ENCODE peak calls at places on chromosome 13, in six cellular contexts. One of them, this sample, is unnamed. For H3K4me1, the result is how much of the 10 kb centered on the place peaks cover.

GRCh38 chr13:46469064-46469463 is 82.0 kb upstream of the RUBCNL start:
- DNase-seq in IMR-90: no peak
- DNase-seq in neuronal stem cell: no peak
- DNase-seq in trophoblast cell: no peak
- DNase-seq in H1: no peak
- DNase-seq in mesenchymal stem cell: peak
- DNase-seq in this sample: no peak

GRCh38 chr13:79085021-79085420 is 321.0 kb downstream of the RBM26 start:
- DNase-seq in IMR-90: no peak
- DNase-seq in trophoblast cell: no peak
- DNase-seq in H1: no peak
- DNase-seq in neuronal stem cell: no peak
- DNase-seq in mesenchymal stem cell: no peak
- DNase-seq in this sample: no peak

GRCh38 chr13:33277946-33278345 is 7.6 kb downstream of the STARD13 start:
- DNase-seq in mesenchymal stem cell: peak
- DNase-seq in neuronal stem cell: no peak
- DNase-seq in H1: no peak
- DNase-seq in trophoblast cell: peak
- DNase-seq in IMR-90: no peak
- DNase-seq in this sample: no peak

GRCh38 chr13:90443268-90443667 is 904.2 kb upstream of the MIR17HG start:
- DNase-seq in H1: no peak
- DNase-seq in IMR-90: peak
- DNase-seq in mesenchymal stem cell: no peak
- DNase-seq in trophoblast cell: peak
- DNase-seq in neuronal stem cell: no peak
- DNase-seq in this sample: no peak

GRCh38 chr13:93409001-93409400 is 182.4 kb downstream of the GPC6 start:
- DNase-seq in neuronal stem cell: no peak
- DNase-seq in trophoblast cell: no peak
- DNase-seq in mesenchymal stem cell: no peak
- DNase-seq in H1: no peak
- DNase-seq in IMR-90: peak
- DNase-seq in this sample: no peak

GRCh38 chr13:51817717-51818116 is 13.8 kb upstream of the DHRS12 start:
- DNase-seq in trophoblast cell: no peak
- DNase-seq in IMR-90: no peak
- DNase-seq in neuronal stem cell: no peak
- DNase-seq in H1: no peak
- DNase-seq in mesenchymal stem cell: no peak
- DNase-seq in this sample: no peak

GRCh38 chr13:113043001-113043630 is 62.5 kb upstream of the F7 start:
- DNase-seq in H1: no peak
- DNase-seq in neuronal stem cell: no peak
- DNase-seq in IMR-90: no peak
- DNase-seq in trophoblast cell: no peak
- DNase-seq in mesenchymal stem cell: no peak
- DNase-seq in this sample: no peak

GRCh38 chr13:99983401-99984133 is 2.0 kb downstream of the ZIC2 start:
- DNase-seq in H1: peak
- DNase-seq in mesenchymal stem cell: peak
- DNase-seq in trophoblast cell: no peak
- DNase-seq in neuronal stem cell: no peak
- DNase-seq in IMR-90: no peak
- DNase-seq in this sample: peak

GRCh38 chr13:73676550-73677040 is 457.6 kb downstream of the KLF12 start:
- DNase-seq in trophoblast cell: no peak
- DNase-seq in mesenchymal stem cell: no peak
- DNase-seq in neuronal stem cell: no peak
- DNase-seq in H1: no peak
- DNase-seq in IMR-90: no peak
- DNase-seq in this sample: no peak

GRCh38 chr13:99658266-99658991 is 157.2 kb downstream of the TM9SF2 start:
- DNase-seq in neuronal stem cell: peak
- DNase-seq in H1: peak
- DNase-seq in trophoblast cell: peak
- DNase-seq in mesenchymal stem cell: peak
- DNase-seq in IMR-90: peak
- DNase-seq in this sample: peak

GRCh38 chr13:38685974-38686571 is 804 bp upstream of the FREM2 start:
- DNase-seq in H1: no peak
- DNase-seq in neuronal stem cell: peak
- DNase-seq in mesenchymal stem cell: peak
- DNase-seq in IMR-90: no peak
- DNase-seq in trophoblast cell: peak
- DNase-seq in this sample: peak

GRCh38 chr13:21405309-21405708 is 53.8 kb downstream of the ZDHHC20 start:
- DNase-seq in H1: no peak
- DNase-seq in trophoblast cell: peak
- DNase-seq in neuronal stem cell: no peak
- DNase-seq in mesenchymal stem cell: no peak
- DNase-seq in IMR-90: no peak
- DNase-seq in this sample: no peak

GRCh38 chr13:43397110-43397509 is 373.7 kb downstream of the DNAJC15 start:
- DNase-seq in mesenchymal stem cell: peak
- DNase-seq in IMR-90: peak
- DNase-seq in trophoblast cell: no peak
- DNase-seq in H1: no peak
- DNase-seq in neuronal stem cell: no peak
- DNase-seq in this sample: no peak

GRCh38 chr13:70333752-70334151 is 225.5 kb upstream of the KLHL1 start:
- DNase-seq in H1: no peak
- DNase-seq in neuronal stem cell: no peak
- DNase-seq in trophoblast cell: no peak
- DNase-seq in IMR-90: no peak
- DNase-seq in mesenchymal stem cell: no peak
- DNase-seq in this sample: no peak

GRCh38 chr13:43763143-43763759 is 23.5 kb downstream of the ENOX1 start:
- DNase-seq in mesenchymal stem cell: no peak
- DNase-seq in H1: no peak
- DNase-seq in trophoblast cell: no peak
- DNase-seq in neuronal stem cell: no peak
- DNase-seq in IMR-90: no peak
- DNase-seq in this sample: no peak

GRCh38 chr13:21736926-21737325 is 66.1 kb downstream of the FGF9 start:
- DNase-seq in IMR-90: no peak
- DNase-seq in trophoblast cell: peak
- DNase-seq in mesenchymal stem cell: peak
- DNase-seq in neuronal stem cell: no peak
- DNase-seq in H1: no peak
- DNase-seq in this sample: no peak

DNA sequence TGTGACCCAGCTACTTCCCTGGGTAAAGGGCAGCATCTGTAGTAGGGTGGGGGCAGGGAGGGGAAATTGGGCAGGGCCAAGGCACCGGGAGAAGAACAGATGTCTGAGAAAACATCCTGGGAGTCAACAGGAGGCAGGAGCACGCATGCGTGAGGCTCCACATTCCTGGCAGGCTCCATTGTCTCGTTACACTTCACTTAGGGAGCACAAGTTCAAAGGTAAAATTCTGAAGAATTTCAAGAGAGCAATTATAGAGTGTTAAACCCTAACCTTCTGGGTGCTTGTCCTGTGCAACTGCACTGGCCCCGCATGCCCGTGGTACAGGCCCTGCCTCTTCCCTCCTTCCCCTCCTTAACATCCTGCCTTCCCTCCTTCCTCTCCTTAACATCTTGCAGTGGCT is 79.6 kb upstream of the POMP start:
- DNase-seq in H1: no peak
- DNase-seq in IMR-90: no peak
- DNase-seq in trophoblast cell: peak
- DNase-seq in neuronal stem cell: no peak
- DNase-seq in mesenchymal stem cell: no peak
- DNase-seq in this sample: peak
- H4K91ac ChIP-seq in H1: no peak
- H4K91ac ChIP-seq in IMR-90: no peak
- H4K91ac ChIP-seq in trophoblast cell: no peak
- H4K91ac ChIP-seq in neuronal stem cell: no peak
- H4K91ac ChIP-seq in mesenchymal stem cell: no peak
- H4K91ac ChIP-seq in this sample: no peak

DNA sequence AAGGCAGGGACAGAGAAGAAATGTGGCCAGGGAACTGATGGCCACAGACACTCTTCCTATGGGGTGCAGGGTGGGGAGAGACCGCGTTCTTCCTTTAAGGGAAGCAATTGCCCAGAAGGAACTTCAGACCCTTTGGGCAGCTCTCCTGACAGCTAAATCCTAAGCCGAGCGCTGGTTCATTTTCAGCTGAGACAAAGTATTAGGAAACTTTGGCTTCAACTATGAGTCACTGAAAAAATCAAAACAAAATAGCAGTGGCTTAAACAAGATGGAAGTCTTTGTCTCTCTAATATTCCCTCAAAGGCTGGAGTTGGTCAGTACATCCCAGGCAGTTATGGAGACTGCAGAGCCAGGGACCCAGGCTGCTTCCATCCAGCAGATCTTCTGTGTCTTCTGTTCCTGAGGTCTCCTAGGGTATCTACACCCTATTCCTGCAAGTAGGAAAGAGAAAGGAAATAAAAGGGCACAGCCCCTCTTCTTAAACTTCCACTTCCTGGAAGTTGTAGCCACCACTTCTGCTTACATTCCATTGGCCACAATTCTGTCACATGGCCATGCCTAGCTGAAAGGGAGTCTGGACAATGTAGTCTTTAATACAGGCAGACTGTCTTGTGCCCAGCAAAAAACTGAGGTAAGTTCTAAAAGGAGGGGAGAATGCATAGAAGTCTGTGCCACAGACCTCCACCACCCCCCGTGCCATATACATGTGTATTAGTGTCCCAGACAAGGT is 163.5 kb downstream of the KATNAL1 start:
- DNase-seq in H1: no peak
- DNase-seq in trophoblast cell: peak
- DNase-seq in IMR-90: peak
- DNase-seq in mesenchymal stem cell: peak
- DNase-seq in neuronal stem cell: no peak
- DNase-seq in this sample: no peak
- H3K4me1 ChIP-seq in H1: under half
- H3K4me1 ChIP-seq in trophoblast cell: under half
- H3K4me1 ChIP-seq in IMR-90: under half
- H3K4me1 ChIP-seq in mesenchymal stem cell: under half
- H3K4me1 ChIP-seq in neuronal stem cell: under half
- H3K4me1 ChIP-seq in this sample: under half

DNA sequence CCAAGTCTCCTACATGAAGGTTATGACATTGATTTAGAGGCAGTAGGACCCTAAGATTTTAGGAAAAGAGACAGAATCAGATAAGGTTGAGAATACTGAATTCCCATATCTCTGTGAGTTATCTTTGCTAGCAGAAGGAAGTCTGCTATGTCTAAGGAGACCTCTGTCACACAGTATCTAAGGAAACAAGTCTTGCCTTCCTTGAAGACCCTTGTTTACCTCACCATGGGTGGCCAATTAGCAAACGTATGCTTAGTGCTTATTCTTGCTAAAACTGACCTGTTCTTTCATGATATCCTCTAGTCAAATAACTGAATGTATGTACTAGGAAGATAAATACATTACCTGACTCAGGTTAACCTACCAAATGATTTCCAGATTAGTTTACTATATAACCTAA is 855.4 kb upstream of the SLITRK1 start:
- DNase-seq in mesenchymal stem cell: no peak
- DNase-seq in neuronal stem cell: no peak
- DNase-seq in IMR-90: no peak
- DNase-seq in H1: no peak
- DNase-seq in trophoblast cell: no peak
- DNase-seq in this sample: no peak
- H4K91ac ChIP-seq in mesenchymal stem cell: no peak
- H4K91ac ChIP-seq in neuronal stem cell: no peak
- H4K91ac ChIP-seq in IMR-90: no peak
- H4K91ac ChIP-seq in H1: no peak
- H4K91ac ChIP-seq in trophoblast cell: no peak
- H4K91ac ChIP-seq in this sample: no peak

GRCh38 chr13:49651775-49652690 is 23.7 kb downstream of the ARL11 start:
- DNase-seq in trophoblast cell: no peak
- DNase-seq in mesenchymal stem cell: no peak
- DNase-seq in IMR-90: no peak
- DNase-seq in neuronal stem cell: no peak
- DNase-seq in H1: no peak
- DNase-seq in this sample: no peak

GRCh38 chr13:49646688-49647087 is 18.4 kb downstream of the ARL11 start:
- DNase-seq in mesenchymal stem cell: no peak
- DNase-seq in neuronal stem cell: no peak
- DNase-seq in trophoblast cell: no peak
- DNase-seq in H1: no peak
- DNase-seq in IMR-90: no peak
- DNase-seq in this sample: no peak

GRCh38 chr13:49649244-49649962 is 21.1 kb downstream of the ARL11 start:
- DNase-seq in mesenchymal stem cell: peak
- DNase-seq in IMR-90: peak
- DNase-seq in H1: no peak
- DNase-seq in trophoblast cell: peak
- DNase-seq in neuronal stem cell: no peak
- DNase-seq in this sample: no peak

GRCh38 chr13:49652691-49653305 is 24.5 kb downstream of the ARL11 start:
- DNase-seq in H1: peak
- DNase-seq in trophoblast cell: peak
- DNase-seq in neuronal stem cell: peak
- DNase-seq in IMR-90: peak
- DNase-seq in mesenchymal stem cell: peak
- DNase-seq in this sample: peak

DNA sequence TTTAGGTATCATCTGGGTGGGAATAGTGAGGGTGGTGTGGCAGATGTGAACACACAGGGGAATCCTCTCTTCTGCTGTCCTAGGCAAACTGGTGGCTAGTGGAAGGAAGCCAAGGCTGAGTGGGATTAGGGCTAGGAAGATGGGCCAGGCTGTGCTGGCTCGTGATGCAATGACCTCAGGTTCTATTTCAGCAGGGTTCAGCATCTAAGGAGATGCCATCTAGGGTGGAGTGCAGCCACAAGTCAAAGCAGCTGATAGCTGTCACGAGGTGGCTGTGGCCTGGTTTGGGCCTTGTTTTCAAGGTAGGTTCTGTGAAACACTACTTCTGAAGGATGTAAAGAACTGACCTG is 21.6 kb downstream of the ARL11 start:
- DNase-seq in neuronal stem cell: no peak
- DNase-seq in H1: no peak
- DNase-seq in IMR-90: peak
- DNase-seq in mesenchymal stem cell: peak
- DNase-seq in trophoblast cell: no peak
- DNase-seq in this sample: no peak
- H3K4me1 ChIP-seq in neuronal stem cell: under half
- H3K4me1 ChIP-seq in H1: under half
- H3K4me1 ChIP-seq in IMR-90: under half
- H3K4me1 ChIP-seq in mesenchymal stem cell: under half
- H3K4me1 ChIP-seq in trophoblast cell: under half
- H3K4me1 ChIP-seq in this sample: under half

DNA sequence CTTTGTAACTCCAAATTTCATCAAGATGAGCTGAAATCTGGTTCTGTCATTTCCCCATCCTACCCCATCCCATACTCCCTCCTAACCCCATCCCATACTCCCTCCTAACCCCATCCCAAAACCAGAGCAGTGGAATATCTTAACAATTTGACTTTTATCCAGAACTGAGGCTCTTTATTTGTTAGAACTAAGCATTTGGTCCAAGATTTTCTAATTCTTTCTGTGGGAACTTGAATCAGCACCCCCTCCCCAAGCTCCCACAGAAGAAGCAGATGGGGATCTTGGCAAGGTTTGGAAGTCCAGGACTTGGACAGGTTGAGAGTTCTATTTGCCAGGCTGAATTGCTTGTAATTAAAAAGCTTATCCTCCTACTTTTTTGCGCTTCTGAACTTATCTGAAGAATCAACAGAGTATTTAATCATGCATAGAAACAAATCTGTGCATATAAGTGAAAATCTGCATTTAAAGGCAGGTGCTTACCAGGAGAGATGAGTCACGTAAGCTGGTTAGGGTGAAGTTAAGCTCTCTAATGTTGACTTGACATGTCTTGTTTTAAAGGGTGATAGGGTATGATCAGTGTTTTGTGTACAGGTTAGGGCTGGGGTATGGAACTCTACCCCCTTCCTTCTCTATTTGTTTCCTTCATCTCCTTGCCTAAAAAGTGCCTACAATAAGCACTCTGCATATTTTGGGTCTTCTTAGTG is 111.2 kb downstream of the COG6 start:
- DNase-seq in trophoblast cell: no peak
- DNase-seq in neuronal stem cell: no peak
- DNase-seq in H1: no peak
- DNase-seq in IMR-90: no peak
- DNase-seq in mesenchymal stem cell: no peak
- DNase-seq in this sample: no peak
- H4K91ac ChIP-seq in trophoblast cell: no peak
- H4K91ac ChIP-seq in neuronal stem cell: no peak
- H4K91ac ChIP-seq in H1: no peak
- H4K91ac ChIP-seq in IMR-90: no peak
- H4K91ac ChIP-seq in mesenchymal stem cell: no peak
- H4K91ac ChIP-seq in this sample: no peak

This sample was measured in H9.